ENCODE peak calls at places on chromosome 6, in four cellular contexts. One of them, this sample, is unnamed.

GRCh38 chr6:43451939-43452338 is 3.4 kb downstream of the DLK2 start:
- DNase-seq in activated T-cell treated with anti-CD3 and anti-CD28 coated beads for 1 hour: no peak
- DNase-seq in anterior cingulate cortex: no peak
- DNase-seq in retina: no peak
- DNase-seq in this sample: no peak

GRCh38 chr6:112305795-112306194 is 41.3 kb upstream of the RFPL4B start:
- DNase-seq in activated T-cell treated with anti-CD3 and anti-CD28 coated beads for 1 hour: no peak
- DNase-seq in retina: no peak
- DNase-seq in anterior cingulate cortex: no peak
- DNase-seq in this sample: no peak

GRCh38 chr6:136989591-136990578 is 54.9 kb downstream of the IL20RA start:
- DNase-seq in anterior cingulate cortex: peak
- DNase-seq in retina: peak
- DNase-seq in activated T-cell treated with anti-CD3 and anti-CD28 coated beads for 1 hour: no peak
- DNase-seq in this sample: no peak

GRCh38 chr6:36945301-36945700 is 9.2 kb upstream of the PI16 start:
- DNase-seq in retina: no peak
- DNase-seq in anterior cingulate cortex: no peak
- DNase-seq in activated T-cell treated with anti-CD3 and anti-CD28 coated beads for 1 hour: no peak
- DNase-seq in this sample: no peak

GRCh38 chr6:125524356-125524755 is 222.6 kb upstream of the HDDC2 start:
- DNase-seq in retina: peak
- DNase-seq in activated T-cell treated with anti-CD3 and anti-CD28 coated beads for 1 hour: no peak
- DNase-seq in anterior cingulate cortex: no peak
- DNase-seq in this sample: no peak

GRCh38 chr6:68634503-68635411 is at the start of gene ADGRB3:
- DNase-seq in retina: peak
- DNase-seq in activated T-cell treated with anti-CD3 and anti-CD28 coated beads for 1 hour: no peak
- DNase-seq in anterior cingulate cortex: peak
- DNase-seq in this sample: no peak

GRCh38 chr6:105209950-105210706 is 30.3 kb upstream of the POPDC3 start:
- DNase-seq in anterior cingulate cortex: no peak
- DNase-seq in activated T-cell treated with anti-CD3 and anti-CD28 coated beads for 1 hour: no peak
- DNase-seq in retina: no peak
- DNase-seq in this sample: peak

GRCh38 chr6:83378621-83379388 is 52.0 kb downstream of the ME1 start:
- DNase-seq in retina: no peak
- DNase-seq in anterior cingulate cortex: no peak
- DNase-seq in activated T-cell treated with anti-CD3 and anti-CD28 coated beads for 1 hour: no peak
- DNase-seq in this sample: peak

GRCh38 chr6:33198853-33199436 is 1.5 kb downstream of the RXRB start:
- DNase-seq in anterior cingulate cortex: no peak
- DNase-seq in retina: no peak
- DNase-seq in activated T-cell treated with anti-CD3 and anti-CD28 coated beads for 1 hour: no peak
- DNase-seq in this sample: no peak

This sample was measured in BJ.